ENCODE peak calls at places on chromosome 16, in six cellular contexts. Q is IMR-90, M is adipocyte, C is fibroblast of lung, O is neural progenitor cell, H is endodermal cell. K is an unnamed sample.

GRCh38 chr16:24035127-24035842 is 199.5 kb downstream of the PRKCB start:
- DNase-seq in Q (no peak), M (no peak), C (no peak), O (peak), H (no peak), K (no peak)

GRCh38 chr16:22420606-22421135 is 46.3 kb upstream of the CDR2 start:
- DNase-seq in Q (no peak), M (no peak), C (no peak), O (no peak), H (no peak), K (no peak)

GRCh38 chr16:67399749-67400704 is 6.7 kb upstream of the TPPP3 start:
- DNase-seq in Q (no peak), M (no peak), C (no peak), O (no peak), H (no peak), K (no peak)

GRCh38 chr16:555528-556478 is 4.4 kb upstream of the PRR35 start:
- DNase-seq in Q (no peak), M (no peak), C (no peak), O (no peak), H (no peak), K (no peak)

GRCh38 chr16:31052131-31052530 is 18.8 kb downstream of the STX4 start:
- DNase-seq in Q (peak), M (peak), C (peak), O (no peak), H (no peak), K (peak)

GRCh38 chr16:10098991-10099390 is 83.2 kb downstream of the GRIN2A start:
- DNase-seq in Q (no peak), M (no peak), C (no peak), O (no peak), H (no peak), K (no peak)

GRCh38 chr16:25256821-25257503 is 683 bp downstream of the ZKSCAN2 start:
- DNase-seq in Q (peak), M (peak), C (no peak), O (peak), H (peak), K (peak)

GRCh38 chr16:21083729-21084268 is 66.8 kb downstream of the DNAH3 start:
- DNase-seq in Q (peak), M (peak), C (peak), O (peak), H (peak), K (peak)

GRCh38 chr16:50679266-50679665 is 1.8 kb downstream of the SNX20 start:
- DNase-seq in Q (no peak), M (no peak), C (no peak), O (no peak), H (no peak), K (no peak)

GRCh38 chr16:75267631-75268264 is 16.3 kb upstream of the BCAR1 start:
- DNase-seq in Q (peak), M (peak), C (peak), O (no peak), H (peak), K (peak)

GRCh38 chr16:49527621-49528020 is 154.0 kb downstream of the C16orf78 start:
- DNase-seq in Q (no peak), M (no peak), C (peak), O (no peak), H (no peak), K (no peak)
- H3K4me3 ChIP-seq in Q (no peak), M (peak), C (no peak), O (no peak), H (no peak), K (no peak)

GRCh38 chr16:56636616-56637413 is 1.7 kb upstream of the MT1A start:
- DNase-seq in Q (no peak), M (no peak), C (no peak), O (no peak), H (no peak), K (no peak)

GRCh38 chr16:56635441-56635967 is 3.0 kb upstream of the MT1A start:
- DNase-seq in Q (no peak), M (no peak), C (no peak), O (no peak), H (peak), K (no peak)

GRCh38 chr16:56640076-56640475 is 1.6 kb downstream of the MT1A start:
- DNase-seq in Q (no peak), M (no peak), C (no peak), O (no peak), H (no peak), K (no peak)

GRCh38 chr16:56639045-56639444 is 579 bp downstream of the MT1A start:
- DNase-seq in Q (no peak), M (no peak), C (no peak), O (no peak), H (no peak), K (no peak)

DNA sequence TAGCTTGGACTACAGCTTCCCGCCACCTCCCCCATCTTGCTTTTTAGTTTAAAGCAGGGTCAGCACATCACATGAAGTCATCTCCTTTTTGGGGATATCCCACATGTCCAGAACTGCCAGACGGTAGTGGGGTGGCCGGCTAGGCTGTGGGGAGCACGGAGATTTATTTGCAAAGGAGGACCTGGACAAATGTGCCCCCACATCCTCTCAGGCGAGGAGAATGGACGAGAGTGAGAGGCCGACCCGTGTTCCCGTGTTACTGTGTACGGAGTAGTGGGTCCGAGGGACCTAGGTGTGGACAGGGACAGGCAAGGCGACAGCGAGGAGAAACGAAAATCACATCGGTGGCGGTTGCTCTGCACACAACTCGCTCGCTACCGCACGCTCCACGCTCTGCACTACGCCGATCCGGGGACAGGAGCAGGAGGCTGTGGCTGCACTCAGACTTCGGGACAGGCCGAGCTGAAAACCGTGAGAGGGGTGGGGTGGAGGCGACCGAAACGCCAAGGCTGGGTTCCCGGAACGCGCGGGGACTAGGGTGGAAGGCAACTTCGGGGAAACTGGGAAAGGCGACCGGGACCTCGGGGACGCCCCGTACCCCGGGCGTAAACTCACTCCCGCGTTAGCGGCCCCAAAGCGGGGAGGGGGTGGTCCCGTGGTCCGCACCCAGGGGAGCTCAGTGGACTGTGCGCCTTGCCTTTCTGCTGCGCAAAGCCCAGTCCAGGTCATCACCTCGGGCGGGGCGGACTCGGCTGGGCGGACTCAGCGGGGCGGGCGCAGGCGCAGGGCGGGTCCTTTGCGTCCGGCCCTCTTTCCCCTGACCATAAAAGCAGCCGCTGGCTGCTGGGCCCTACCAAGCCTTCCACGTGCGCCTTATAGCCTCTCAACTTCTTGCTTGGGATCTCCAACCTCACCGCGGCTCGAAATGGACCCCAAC is at the start of gene MT1A:
- DNase-seq in Q (peak), M (peak), C (peak), O (peak), H (peak), K (no peak)
- H3K9ac ChIP-seq in Q (no peak), M (peak), C (peak), O (no peak), H (no peak), K (no peak)

DNA sequence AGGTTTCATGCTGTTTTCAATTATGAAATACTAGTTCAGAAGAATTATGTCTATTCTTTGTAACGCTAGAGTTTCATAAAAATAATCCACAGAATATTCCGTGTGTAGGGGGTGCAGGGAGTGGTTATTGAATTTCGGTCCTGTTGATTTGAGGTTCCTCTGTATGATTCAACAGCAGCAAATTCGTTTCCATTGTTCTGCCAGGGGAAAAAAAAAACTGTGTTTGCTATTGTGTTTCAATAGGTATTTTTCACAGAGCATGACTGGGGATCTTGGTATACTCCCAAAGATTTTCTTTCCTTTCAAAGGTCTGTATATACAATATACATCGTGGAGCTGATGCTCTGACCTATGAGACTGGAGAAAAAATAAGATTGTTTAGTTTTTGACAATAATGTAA is 15.8 kb downstream of the SHISA9 start:
- DNase-seq in Q (no peak), M (peak), C (no peak), O (no peak), H (no peak), K (no peak)
- H3K4me3 ChIP-seq in Q (no peak), M (no peak), C (no peak), O (no peak), H (no peak), K (no peak)

DNA sequence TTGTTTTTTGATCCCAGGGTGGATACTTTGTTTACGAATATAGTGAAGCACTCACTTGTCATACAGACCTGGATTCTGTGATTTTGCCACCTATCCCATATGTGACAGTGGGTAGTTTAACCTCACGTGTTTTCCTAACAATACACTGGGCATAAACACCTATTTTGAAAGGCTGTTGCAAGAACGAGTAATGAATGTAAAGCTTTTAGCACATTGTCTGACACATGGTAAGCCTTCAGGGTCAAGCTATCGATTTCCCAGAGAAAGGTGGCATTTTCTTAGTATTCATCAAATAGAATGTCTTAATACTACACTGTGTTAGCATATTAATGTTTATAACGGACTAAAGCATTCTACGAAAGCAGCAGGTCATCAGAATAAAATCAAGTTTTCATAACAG is 1.9 kb downstream of the CHTF8 start:
- DNase-seq in Q (no peak), M (no peak), C (no peak), O (no peak), H (no peak), K (no peak)
- H3K9ac ChIP-seq in Q (no peak), M (peak), C (no peak), O (no peak), H (no peak), K (no peak)

GRCh38 chr16:89765292-89765810 is 44.0 kb downstream of the ZNF276 start:
- DNase-seq in Q (no peak), M (no peak), C (no peak), O (no peak), H (no peak), K (no peak)
- H3K4me3 ChIP-seq in Q (no peak), M (no peak), C (no peak), O (no peak), H (no peak), K (no peak)

GRCh38 chr16:88770459-88771293 is 14.3 kb downstream of the PIEZO1 start:
- DNase-seq in Q (peak), M (peak), C (peak), O (peak), H (peak), K (peak)

GRCh38 chr16:88768041-88768876 is 16.8 kb downstream of the PIEZO1 start:
- DNase-seq in Q (peak), M (no peak), C (peak), O (peak), H (no peak), K (no peak)

GRCh38 chr16:88771294-88771772 is 13.7 kb downstream of the PIEZO1 start:
- DNase-seq in Q (no peak), M (no peak), C (no peak), O (no peak), H (no peak), K (no peak)

GRCh38 chr16:88767546-88767945 is 17.5 kb downstream of the PIEZO1 start:
- DNase-seq in Q (no peak), M (no peak), C (no peak), O (no peak), H (no peak), K (no peak)

DNA sequence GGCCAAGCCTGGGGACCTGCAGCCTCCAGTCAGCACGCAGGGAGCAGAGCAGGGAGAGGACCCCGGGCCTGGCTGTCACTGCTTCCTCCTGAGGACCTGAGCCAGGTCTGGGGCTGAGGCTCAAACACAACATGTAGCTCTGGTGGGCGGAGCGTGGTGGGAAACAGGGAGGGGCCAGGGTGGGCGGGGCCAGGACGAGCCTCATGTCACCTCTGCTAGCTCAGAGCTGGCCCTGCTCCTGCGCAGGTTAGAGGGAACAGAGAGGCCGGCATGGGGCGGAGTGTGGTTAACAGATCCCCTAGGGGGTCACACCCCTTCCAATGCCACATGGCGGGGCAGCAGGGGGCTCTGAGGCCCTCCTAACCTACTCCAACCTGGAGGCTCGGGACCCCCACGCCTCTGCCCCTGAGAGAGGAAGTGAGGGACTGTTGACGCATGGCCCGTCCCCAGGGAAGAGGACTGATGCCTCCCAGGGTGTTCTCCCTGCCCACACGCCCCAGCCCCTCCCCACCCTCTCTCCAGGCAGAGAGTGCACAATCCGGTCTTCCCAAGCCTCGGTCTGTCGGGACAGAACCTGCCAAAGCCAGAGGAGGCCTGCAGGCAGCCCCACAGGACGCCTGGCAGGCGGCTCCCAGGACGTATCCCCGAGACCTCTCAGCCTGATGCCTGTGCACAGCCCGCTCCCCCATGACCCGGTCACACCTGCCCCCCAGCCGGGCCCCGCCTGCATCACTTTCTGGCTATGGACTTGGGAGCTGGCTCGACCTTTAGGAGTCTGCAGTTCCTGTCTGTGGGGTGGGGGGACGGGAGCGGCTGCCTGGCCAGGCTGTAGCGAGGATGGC is 15.2 kb downstream of the PIEZO1 start:
- DNase-seq in Q (no peak), M (no peak), C (no peak), O (peak), H (peak), K (peak)
- H3K9ac ChIP-seq in Q (peak), M (peak), C (peak), O (no peak), H (no peak), K (peak)

GRCh38 chr16:88640520-88641247 is 2.3 kb downstream of the IL17C start:
- DNase-seq in Q (no peak), M (no peak), C (no peak), O (no peak), H (no peak), K (no peak)

GRCh38 chr16:88645455-88645854 is 5.4 kb downstream of the CYBA start:
- DNase-seq in Q (no peak), M (no peak), C (no peak), O (no peak), H (no peak), K (no peak)

GRCh38 chr16:88645941-88646340 is 4.9 kb downstream of the CYBA start:
- DNase-seq in Q (no peak), M (no peak), C (no peak), O (no peak), H (no peak), K (no peak)

GRCh38 chr16:88642881-88643545 is 4.6 kb downstream of the IL17C start:
- DNase-seq in Q (no peak), M (no peak), C (no peak), O (no peak), H (no peak), K (no peak)

DNA sequence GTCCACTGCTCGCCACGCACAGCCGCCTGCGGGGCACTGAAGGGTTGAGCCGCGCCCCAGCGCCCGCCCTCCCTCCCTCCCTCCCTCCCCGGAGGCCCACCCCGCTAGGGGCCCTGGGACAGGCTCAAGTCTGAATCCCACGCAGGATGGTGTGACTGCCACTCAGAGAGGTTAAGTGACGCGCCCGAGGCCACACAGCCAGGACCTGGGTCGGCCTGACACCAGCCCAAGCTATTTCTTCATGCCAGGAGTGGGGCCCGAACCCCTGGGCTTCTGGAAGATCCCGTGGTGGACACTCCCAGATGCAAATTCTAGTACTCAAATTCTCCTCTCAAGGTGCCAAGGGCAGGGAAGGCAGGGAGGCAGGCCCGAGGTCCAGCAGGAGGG is 5.2 kb downstream of the IL17C start:
- DNase-seq in Q (no peak), M (no peak), C (no peak), O (no peak), H (no peak), K (no peak)
- H3K4me3 ChIP-seq in Q (no peak), M (no peak), C (no peak), O (no peak), H (no peak), K (no peak)

K was measured in PC-3.